ENCODE peak calls at places on chromosome 5, in four cellular contexts. H is NCI-H1092, X is LHCN-M2, R is Daoy. G is an unnamed sample.

GRCh38 chr5:175652741-175653663 is 4.9 kb upstream of the HRH2 start:
- DNase-seq in R (peak; percentile 75), X (no peak), H (no peak), G (no peak)

GRCh38 chr5:15021286-15022046 is 149.9 kb upstream of the ANKH start:
- DNase-seq in R (peak; percentile 73), X (peak; percentile 61), H (no peak), G (no peak)

GRCh38 chr5:135428586-135428985 is 18.6 kb downstream of the DCANP1 start:
- DNase-seq in X (no peak), R (no peak), H (no peak), G (no peak)

GRCh38 chr5:148972958-148973357 is 89.9 kb downstream of the SH3TC2 start:
- DNase-seq in R (peak; percentile 94), X (peak; percentile 96), H (no peak), G (no peak)

GRCh38 chr5:113122053-113122452 is 145.5 kb downstream of the DCP2 start:
- DNase-seq in R (no peak), X (peak; percentile 84), H (no peak), G (no peak)

GRCh38 chr5:96768708-96769251 is 39.0 kb downstream of the ERAP1 start:
- DNase-seq in X (no peak), R (no peak), H (no peak), G (no peak)

GRCh38 chr5:96015709-96016108 is 54.1 kb upstream of the ELL2 start:
- DNase-seq in R (no peak), X (no peak), H (no peak), G (no peak)

GRCh38 chr5:64637144-64637543 is 53.2 kb upstream of the SHISAL2B start:
- DNase-seq in R (peak; percentile 12), H (no peak), X (peak; percentile 32), G (no peak)

GRCh38 chr5:775960-776861 is 8.3 kb downstream of the ZDHHC11B start:
- DNase-seq in R (peak; percentile 2), H (no peak), X (no peak), G (no peak)

GRCh38 chr5:72556351-72557146 is 49.3 kb upstream of the ZNF366 start:
- DNase-seq in H (peak; percentile 61), X (peak; percentile 92), R (peak; percentile 64), G (no peak)

GRCh38 chr5:62778327-62779009 is 199.8 kb downstream of the LRRC70 start:
- DNase-seq in H (no peak), R (no peak), X (no peak), G (no peak)

GRCh38 chr5:1100652-1101574 is 10.9 kb downstream of the SLC12A7 start:
- DNase-seq in H (no peak), R (no peak), X (no peak), G (no peak)

GRCh38 chr5:76704131-76704663 is 11.7 kb upstream of the F2R start:
- DNase-seq in R (no peak), H (no peak), X (no peak), G (no peak)

GRCh38 chr5:88544616-88545150 is 276.0 kb upstream of the TMEM161B start:
- DNase-seq in R (no peak), H (no peak), X (no peak), G (no peak)

GRCh38 chr5:79935992-79936643 is 54.9 kb downstream of the MTX3 start:
- DNase-seq in R (no peak), H (no peak), X (peak; percentile 53), G (no peak)

GRCh38 chr5:60463179-60463868 is 236.6 kb downstream of the DEPDC1B start:
- DNase-seq in R (no peak), H (no peak), X (peak; percentile 43), G (no peak)

GRCh38 chr5:140348104-140348503 is 1.7 kb upstream of the HBEGF start:
- DNase-seq in H (no peak), R (no peak), X (no peak), G (no peak)

GRCh38 chr5:14246350-14247053 is 103.4 kb downstream of the TRIO start:
- DNase-seq in R (no peak), X (no peak), H (no peak), G (no peak)

GRCh38 chr5:140108093-140109049 is 5.5 kb upstream of the PURA start:
- DNase-seq in H (no peak), R (peak; percentile 54), X (no peak), G (peak; percentile 74)

GRCh38 chr5:159106569-159107282 is 7.0 kb upstream of the EBF1 start:
- DNase-seq in R (peak; percentile 80), H (peak; percentile 33), X (peak; percentile 61), G (peak; percentile 83)

GRCh38 chr5:73592546-73592945 is 27.0 kb downstream of the UTP15 start:
- DNase-seq in H (no peak), X (no peak), R (no peak), G (no peak)

GRCh38 chr5:26482817-26483375 is 555.5 kb downstream of the CDH9 start:
- DNase-seq in R (peak; percentile 44), X (peak; percentile 12), H (peak; percentile 45), G (no peak)

GRCh38 chr5:169788168-169788567 is 151.1 kb downstream of the DOCK2 start:
- DNase-seq in H (no peak), X (peak; percentile 68), R (peak; percentile 80), G (no peak)

GRCh38 chr5:78771260-78772240 is 123.0 kb upstream of the LHFPL2 start:
- DNase-seq in R (peak; percentile 19), X (no peak), H (no peak), G (no peak)

GRCh38 chr5:140246378-140247122 is 56.4 kb downstream of the PFDN1 start:
- DNase-seq in R (peak; percentile 86), X (peak; percentile 63), H (no peak), G (no peak)

GRCh38 chr5:58773744-58774441 is 191.0 kb downstream of the RAB3C start:
- DNase-seq in R (no peak), H (peak; percentile 82), X (no peak), G (no peak)

GRCh38 chr5:83179966-83180365 is 102.6 kb downstream of the XRCC4 start:
- DNase-seq in R (no peak), H (no peak), X (no peak), G (no peak)

GRCh38 chr5:71748360-71748759 is 29.3 kb downstream of the CARTPT start:
- DNase-seq in R (no peak), X (no peak), H (no peak), G (no peak)

GRCh38 chr5:150043657-150044333 is 42.6 kb downstream of the CSF1R start:
- DNase-seq in X (no peak), R (no peak), H (no peak), G (no peak)

GRCh38 chr5:132209131-132209530 is 18.5 kb downstream of the P4HA2 start:
- DNase-seq in H (no peak), R (no peak), X (peak; percentile 82), G (no peak)

GRCh38 chr5:145975361-145976066 is 39.1 kb downstream of the SH3RF2 start:
- DNase-seq in R (peak; percentile 97), X (peak; percentile 92), H (no peak), G (no peak)

GRCh38 chr5:78813906-78814518 is 165.4 kb upstream of the LHFPL2 start:
- DNase-seq in X (no peak), R (no peak), H (no peak), G (no peak)

GRCh38 chr5:154477382-154478223 is 424 bp downstream of the HAND1 start:
- DNase-seq in X (peak; percentile 11), R (peak; percentile 54), H (no peak), G (no peak)

GRCh38 chr5:139658501-139658927 is 10.4 kb downstream of the CXXC5 start:
- DNase-seq in R (peak; percentile 87), X (peak; percentile 82), H (no peak), G (no peak)

GRCh38 chr5:75729321-75729720 is 12.1 kb upstream of the POC5 start:
- DNase-seq in H (no peak), R (no peak), X (no peak), G (no peak)

GRCh38 chr5:132961887-132962286 is 1.5 kb downstream of the AFF4 start:
- DNase-seq in R (peak; percentile 55), X (peak; percentile 39), H (no peak), G (no peak)

GRCh38 chr5:56327810-56328209 is 94.7 kb upstream of the ANKRD55 start:
- DNase-seq in R (no peak), H (no peak), X (no peak), G (no peak)

GRCh38 chr5:40165789-40166728 is 513.7 kb upstream of the PTGER4 start:
- DNase-seq in H (no peak), X (peak; percentile 57), R (peak; percentile 6), G (no peak)

GRCh38 chr5:173320259-173320658 is 8.0 kb downstream of the STC2 start:
- DNase-seq in X (peak; percentile 35), H (no peak), R (no peak), G (no peak)

G was measured in coronary artery.